ENCODE peak calls at places on chromosome 21, in six cellular contexts. C is glutamatergic neuron, N is Calu3, M is left ventricle myocardium inferior, J is osteocyte, X is mammary epithelial cell. O is an unnamed sample.

GRCh38 chr21:14943636-14944035 is 121.2 kb downstream of the NRIP1 start:
- DNase-seq in C (no peak), N (no peak), M (no peak), J (no peak), X (no peak), O (no peak)

GRCh38 chr21:26845066-26845749 is at the start of gene ADAMTS1:
- DNase-seq in C (peak), N (peak), M (peak), J (peak), X (peak), O (peak)

GRCh38 chr21:17730782-17731181 is 88.4 kb downstream of the C21orf91 start:
- DNase-seq in C (no peak), N (no peak), M (no peak), J (no peak), X (peak), O (no peak)

GRCh38 chr21:36156815-36157670 is at the start of gene DOP1B:
- DNase-seq in C (peak), N (no peak), M (peak), J (peak), X (no peak), O (no peak)

GRCh38 chr21:35976481-35976880 is 83.8 kb downstream of the SETD4 start:
- DNase-seq in C (no peak), N (no peak), M (no peak), J (no peak), X (no peak), O (no peak)

GRCh38 chr21:42237577-42237976 is 18.6 kb downstream of the ABCG1 start:
- DNase-seq in C (no peak), N (no peak), M (no peak), J (no peak), X (no peak), O (no peak)

GRCh38 chr21:42785666-42786427 is 93.5 kb downstream of the WDR4 start:
- DNase-seq in C (no peak), N (no peak), M (no peak), J (no peak), X (no peak), O (no peak)

GRCh38 chr21:14545906-14546480 is at the start of gene SAMSN1:
- DNase-seq in C (no peak), N (peak), M (no peak), J (no peak), X (no peak), O (no peak)

GRCh38 chr21:35512321-35512720 is 463.2 kb upstream of the RUNX1 start:
- DNase-seq in C (no peak), N (no peak), M (no peak), J (no peak), X (no peak), O (no peak)

GRCh38 chr21:41970751-41971653 is 17.2 kb upstream of the C2CD2 start:
- DNase-seq in C (no peak), N (no peak), M (no peak), J (peak), X (no peak), O (peak)

GRCh38 chr21:37294674-37295073 is 27.5 kb upstream of the VPS26C start:
- DNase-seq in C (no peak), N (no peak), M (no peak), J (no peak), X (no peak), O (no peak)

GRCh38 chr21:35882791-35883240 is 177.5 kb downstream of the SETD4 start:
- DNase-seq in C (no peak), N (no peak), M (no peak), J (no peak), X (peak), O (peak)

GRCh38 chr21:26093094-26093493 is 77.5 kb downstream of the APP start:
- DNase-seq in C (no peak), N (no peak), M (no peak), J (no peak), X (peak), O (no peak)

GRCh38 chr21:16241500-16241963 is 511.8 kb downstream of the USP25 start:
- DNase-seq in C (no peak), N (no peak), M (no peak), J (no peak), X (no peak), O (no peak)

GRCh38 chr21:35096959-35097358 is 47.9 kb upstream of the RUNX1 start:
- DNase-seq in C (no peak), N (no peak), M (no peak), J (no peak), X (no peak), O (no peak)

GRCh38 chr21:34935452-34935851 is 113.7 kb downstream of the RUNX1 start:
- DNase-seq in C (no peak), N (no peak), M (no peak), J (no peak), X (peak), O (no peak)

GRCh38 chr21:37380349-37381323 is 14.1 kb downstream of the DYRK1A start:
- DNase-seq in C (peak), N (no peak), M (no peak), J (no peak), X (peak), O (no peak)

GRCh38 chr21:17436626-17437111 is 76.2 kb upstream of the CXADR start:
- DNase-seq in C (no peak), N (no peak), M (no peak), J (no peak), X (no peak), O (no peak)

GRCh38 chr21:16124397-16125130 is 394.8 kb downstream of the USP25 start:
- DNase-seq in C (no peak), N (no peak), M (no peak), J (no peak), X (peak), O (no peak)

GRCh38 chr21:42833439-42833815 is 45.9 kb downstream of the WDR4 start:
- DNase-seq in C (no peak), N (peak), M (no peak), J (no peak), X (no peak), O (no peak)

GRCh38 chr21:41894511-41894910 is 15.4 kb upstream of the PRDM15 start:
- DNase-seq in C (no peak), N (no peak), M (no peak), J (no peak), X (no peak), O (no peak)

GRCh38 chr21:39712976-39713375 is 32.0 kb upstream of the IGSF5 start:
- DNase-seq in C (no peak), N (peak), M (no peak), J (no peak), X (no peak), O (no peak)
- TF ChIP-seq CTCF in C (no peak), N (no peak), M (no peak), J (no peak), X (no peak), O (no peak)

DNA sequence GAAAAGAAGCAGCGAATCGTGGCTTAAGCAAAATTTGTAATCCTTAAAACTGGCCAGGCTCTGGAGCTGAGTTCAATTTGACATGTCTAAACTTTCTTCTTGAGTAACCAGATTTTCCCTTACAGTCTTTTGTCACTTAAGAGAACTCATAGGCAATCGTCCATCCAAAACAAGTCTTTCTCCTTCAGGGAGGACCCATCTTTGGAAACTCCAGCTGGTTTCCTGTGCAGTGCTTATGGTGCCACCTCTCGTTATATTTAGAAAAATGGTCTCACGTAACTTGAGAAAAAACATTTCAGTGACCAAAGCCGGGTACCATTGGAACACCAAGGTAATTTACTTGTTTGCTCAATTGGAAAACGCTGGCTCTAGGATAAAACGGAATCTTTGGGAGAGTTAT is 1.9 kb upstream of the PTTG1IP start:
- DNase-seq in C (no peak), N (no peak), M (no peak), J (no peak), X (peak), O (no peak)
- TF ChIP-seq CTCF in C (no peak), N (no peak), M (no peak), J (peak), X (no peak), O (no peak)

GRCh38 chr21:19992540-19992939 is 1005.7 kb upstream of the NCAM2 start:
- DNase-seq in C (no peak), N (no peak), M (no peak), J (no peak), X (no peak), O (no peak)
- TF ChIP-seq CTCF in C (no peak), N (no peak), M (no peak), J (no peak), X (no peak), O (no peak)

DNA sequence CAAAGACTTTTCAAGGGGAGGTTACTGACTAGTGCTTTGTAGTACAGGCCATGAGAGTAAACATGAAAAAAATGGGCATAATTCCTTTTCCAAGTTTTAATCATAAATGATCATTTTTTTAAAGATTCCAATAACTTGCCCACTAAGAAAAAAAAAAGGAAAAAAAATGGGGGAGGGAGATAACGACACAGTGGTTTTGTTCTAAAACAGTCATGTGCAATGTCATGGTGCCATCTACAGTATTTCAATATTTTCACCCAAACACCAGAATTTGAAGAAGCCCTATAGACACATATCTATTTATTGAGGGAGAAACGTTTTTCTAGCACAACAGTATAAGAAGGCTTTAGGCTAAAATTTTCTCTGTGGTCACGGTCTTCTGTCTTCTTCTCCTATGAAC is 250.2 kb downstream of the LTN1 start:
- DNase-seq in C (no peak), N (no peak), M (no peak), J (no peak), X (peak), O (no peak)
- TF ChIP-seq CTCF in C (no peak), N (no peak), M (peak), J (peak), X (peak), O (no peak)

GRCh38 chr21:32412162-32412997 is at the start of gene EVA1C:
- DNase-seq in C (peak), N (peak), M (peak), J (no peak), X (peak), O (peak)
- TF ChIP-seq CTCF in C (no peak), N (no peak), M (peak), J (peak), X (no peak), O (peak)

DNA sequence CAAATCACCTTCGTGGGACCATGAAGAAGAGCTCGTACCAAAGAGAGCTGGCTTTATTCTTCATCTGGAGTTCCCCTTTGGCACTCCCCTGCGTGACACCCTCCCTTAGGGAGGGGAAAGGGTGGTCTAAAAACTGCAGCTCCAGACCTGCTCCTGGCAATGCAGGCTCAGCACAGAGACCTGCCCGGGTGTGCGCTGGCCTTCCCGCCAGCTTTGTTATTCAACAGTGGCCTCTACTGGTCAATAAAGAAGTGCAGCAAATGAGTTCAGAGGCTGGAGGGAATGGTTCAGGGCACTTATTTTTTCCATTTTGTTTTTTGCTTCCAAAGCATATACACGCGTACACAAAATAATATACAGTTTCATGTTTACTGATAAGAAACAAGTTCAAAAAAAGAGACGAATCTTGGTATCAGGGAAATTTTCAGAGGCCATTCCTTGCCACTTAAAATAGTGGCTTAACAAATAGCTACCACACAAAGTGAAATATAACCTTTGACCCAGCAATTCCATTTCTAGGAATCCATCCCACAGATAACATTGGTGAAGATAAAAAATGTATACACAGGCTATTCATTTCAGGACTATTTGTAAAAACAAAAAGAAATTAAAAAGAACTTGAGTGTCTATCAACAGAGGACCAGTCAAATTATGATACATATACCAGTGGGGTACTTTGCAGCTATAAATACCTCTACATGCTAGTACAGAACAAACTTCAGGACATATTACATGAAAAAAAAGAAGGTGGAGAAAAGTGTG is 8.2 kb downstream of the UBE2G2 start:
- DNase-seq in C (peak), N (peak), M (peak), J (no peak), X (peak), O (no peak)
- TF ChIP-seq CTCF in C (peak), N (peak), M (peak), J (peak), X (peak), O (peak)